ENCODE peak calls at places on chromosomes 1 and 21, in four cellular contexts. One of them, this sample, is unnamed.

GRCh38 chr1:41751804-41752513 is 166.8 kb downstream of the HIVEP3 start:
- DNase-seq in fibroblast of mammary gland: peak
- DNase-seq in H9: no peak
- DNase-seq in neural progenitor cell: no peak
- DNase-seq in this sample: no peak

GRCh38 chr1:228226956-228227791 is 19.3 kb downstream of the OBSCN start:
- DNase-seq in neural progenitor cell: no peak
- DNase-seq in H9: no peak
- DNase-seq in fibroblast of mammary gland: peak
- DNase-seq in this sample: peak

GRCh38 chr1:212828395-212828794 is 19.1 kb downstream of the SPATA45 start:
- DNase-seq in H9: no peak
- DNase-seq in neural progenitor cell: no peak
- DNase-seq in fibroblast of mammary gland: no peak
- DNase-seq in this sample: no peak

GRCh38 chr1:247487057-247487456 is 29.2 kb upstream of the OR2B11 start:
- DNase-seq in fibroblast of mammary gland: peak
- DNase-seq in neural progenitor cell: peak
- DNase-seq in H9: peak
- DNase-seq in this sample: peak

GRCh38 chr1:227038401-227038800 is 98.3 kb downstream of the COQ8A start:
- DNase-seq in neural progenitor cell: no peak
- DNase-seq in fibroblast of mammary gland: peak
- DNase-seq in H9: no peak
- DNase-seq in this sample: no peak

GRCh38 chr1:55053265-55053954 is 14.1 kb downstream of the PCSK9 start:
- DNase-seq in fibroblast of mammary gland: no peak
- DNase-seq in neural progenitor cell: no peak
- DNase-seq in H9: no peak
- DNase-seq in this sample: no peak

GRCh38 chr1:169892819-169893644 is 664 bp downstream of the SCYL3 start:
- DNase-seq in H9: no peak
- DNase-seq in fibroblast of mammary gland: no peak
- DNase-seq in neural progenitor cell: peak
- DNase-seq in this sample: no peak

GRCh38 chr1:12438349-12438924 is 179.6 kb downstream of the DHRS3 start:
- DNase-seq in H9: no peak
- DNase-seq in neural progenitor cell: no peak
- DNase-seq in fibroblast of mammary gland: no peak
- DNase-seq in this sample: no peak

GRCh38 chr1:233473549-233474204 is 140.2 kb upstream of the KCNK1 start:
- DNase-seq in fibroblast of mammary gland: no peak
- DNase-seq in H9: no peak
- DNase-seq in neural progenitor cell: no peak
- DNase-seq in this sample: no peak

GRCh38 chr1:233480198-233480597 is 133.7 kb upstream of the KCNK1 start:
- DNase-seq in H9: no peak
- DNase-seq in fibroblast of mammary gland: no peak
- DNase-seq in neural progenitor cell: no peak
- DNase-seq in this sample: no peak

GRCh38 chr1:233479026-233479890 is 134.6 kb upstream of the KCNK1 start:
- DNase-seq in fibroblast of mammary gland: no peak
- DNase-seq in neural progenitor cell: no peak
- DNase-seq in H9: no peak
- DNase-seq in this sample: no peak

GRCh38 chr1:233478611-233479010 is 135.3 kb upstream of the KCNK1 start:
- DNase-seq in neural progenitor cell: no peak
- DNase-seq in H9: no peak
- DNase-seq in fibroblast of mammary gland: no peak
- DNase-seq in this sample: no peak

GRCh38 chr1:233477359-233477758 is 136.5 kb upstream of the KCNK1 start:
- DNase-seq in fibroblast of mammary gland: peak
- DNase-seq in neural progenitor cell: no peak
- DNase-seq in H9: no peak
- DNase-seq in this sample: no peak
- TF ChIP-seq CTCF in fibroblast of mammary gland: no peak
- TF ChIP-seq CTCF in neural progenitor cell: no peak
- TF ChIP-seq CTCF in H9: no peak
- TF ChIP-seq CTCF in this sample: no peak

GRCh38 chr1:64663654-64664053 is 81.2 kb upstream of the RAVER2 start:
- DNase-seq in neural progenitor cell: peak
- DNase-seq in fibroblast of mammary gland: peak
- DNase-seq in H9: peak
- DNase-seq in this sample: no peak
- TF ChIP-seq CTCF in neural progenitor cell: peak
- TF ChIP-seq CTCF in fibroblast of mammary gland: peak
- TF ChIP-seq CTCF in H9: no peak
- TF ChIP-seq CTCF in this sample: no peak

GRCh38 chr1:32924881-32925344 is 23.7 kb upstream of the TMEM54 start:
- DNase-seq in neural progenitor cell: peak
- DNase-seq in H9: peak
- DNase-seq in fibroblast of mammary gland: no peak
- DNase-seq in this sample: peak
- TF ChIP-seq CTCF in neural progenitor cell: peak
- TF ChIP-seq CTCF in H9: peak
- TF ChIP-seq CTCF in fibroblast of mammary gland: no peak
- TF ChIP-seq CTCF in this sample: peak

GRCh38 chr1:205066221-205066818 is 17.9 kb downstream of the TMEM81 start:
- DNase-seq in fibroblast of mammary gland: no peak
- DNase-seq in neural progenitor cell: peak
- DNase-seq in H9: peak
- DNase-seq in this sample: no peak
- TF ChIP-seq CTCF in fibroblast of mammary gland: no peak
- TF ChIP-seq CTCF in neural progenitor cell: peak
- TF ChIP-seq CTCF in H9: peak
- TF ChIP-seq CTCF in this sample: no peak

GRCh38 chr21:19621837-19622496 is 1218.4 kb upstream of the TMPRSS15 start:
- DNase-seq in H9: no peak
- DNase-seq in neural progenitor cell: no peak
- DNase-seq in fibroblast of mammary gland: no peak
- DNase-seq in this sample: no peak
- TF ChIP-seq CTCF in H9: no peak
- TF ChIP-seq CTCF in neural progenitor cell: no peak
- TF ChIP-seq CTCF in fibroblast of mammary gland: no peak
- TF ChIP-seq CTCF in this sample: no peak

GRCh38 chr1:76865696-76866291 is 1.5 kb upstream of the ST6GALNAC5 start:
- DNase-seq in neural progenitor cell: no peak
- DNase-seq in H9: no peak
- DNase-seq in fibroblast of mammary gland: no peak
- DNase-seq in this sample: no peak

GRCh38 chr1:76866566-76866965 is 714 bp upstream of the ST6GALNAC5 start:
- DNase-seq in neural progenitor cell: no peak
- DNase-seq in fibroblast of mammary gland: no peak
- DNase-seq in H9: no peak
- DNase-seq in this sample: no peak

GRCh38 chr1:76868154-76868882 is 1.0 kb downstream of the ST6GALNAC5 start:
- DNase-seq in H9: peak
- DNase-seq in fibroblast of mammary gland: peak
- DNase-seq in neural progenitor cell: peak
- DNase-seq in this sample: peak

GRCh38 chr1:76868916-76869315 is 1.6 kb downstream of the ST6GALNAC5 start:
- DNase-seq in fibroblast of mammary gland: no peak
- DNase-seq in neural progenitor cell: peak
- DNase-seq in H9: peak
- DNase-seq in this sample: no peak

DNA sequence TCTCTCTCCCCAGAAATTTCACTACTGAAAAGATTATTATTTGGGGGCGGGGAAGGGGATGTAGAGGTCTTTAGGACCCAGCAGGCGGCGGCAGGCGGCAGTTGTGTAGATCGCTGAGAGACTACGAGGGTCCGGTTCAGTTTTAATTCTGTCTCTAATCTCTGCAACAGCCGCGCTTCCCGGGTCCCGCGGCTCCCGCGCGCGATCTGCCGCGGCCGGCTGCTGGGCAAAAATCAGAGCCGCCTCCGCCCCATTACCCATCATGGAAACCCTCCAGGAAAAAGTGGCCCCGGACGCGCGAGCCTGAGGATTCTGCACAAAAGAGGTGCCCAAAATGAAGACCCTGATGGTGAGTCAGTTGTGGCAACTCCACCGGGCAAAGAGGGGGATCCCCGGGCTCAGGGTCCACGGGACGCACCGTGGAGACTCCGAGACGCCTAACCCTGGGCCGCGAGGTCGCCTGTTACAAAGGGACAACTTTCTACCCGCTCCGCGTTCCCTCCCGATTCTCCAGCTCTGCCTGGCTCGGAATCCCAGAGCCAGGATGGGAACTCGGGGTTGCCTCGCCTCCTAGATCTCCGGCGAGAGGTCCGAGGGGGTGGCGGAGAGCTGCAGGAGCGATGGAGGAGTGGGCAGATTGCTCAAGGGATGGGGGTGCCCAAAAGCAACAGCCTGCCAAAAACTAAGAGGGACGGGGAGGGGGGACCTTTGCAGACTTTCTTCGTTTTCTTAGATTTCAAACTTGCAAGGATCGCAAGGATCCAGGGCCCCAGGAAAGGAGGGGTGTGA is at the start of gene ST6GALNAC5:
- DNase-seq in neural progenitor cell: peak
- DNase-seq in H9: peak
- DNase-seq in fibroblast of mammary gland: peak
- DNase-seq in this sample: no peak
- TF ChIP-seq CTCF in neural progenitor cell: peak
- TF ChIP-seq CTCF in H9: no peak
- TF ChIP-seq CTCF in fibroblast of mammary gland: no peak
- TF ChIP-seq CTCF in this sample: no peak

GRCh38 chr1:48758976-48759375 is 17.7 kb downstream of the BEND5 start:
- DNase-seq in H9: no peak
- DNase-seq in neural progenitor cell: no peak
- DNase-seq in fibroblast of mammary gland: no peak
- DNase-seq in this sample: no peak

GRCh38 chr1:48757363-48757762 is 19.3 kb downstream of the BEND5 start:
- DNase-seq in fibroblast of mammary gland: no peak
- DNase-seq in neural progenitor cell: no peak
- DNase-seq in H9: no peak
- DNase-seq in this sample: no peak

GRCh38 chr1:48761411-48761810 is 15.3 kb downstream of the BEND5 start:
- DNase-seq in fibroblast of mammary gland: peak
- DNase-seq in H9: no peak
- DNase-seq in neural progenitor cell: no peak
- DNase-seq in this sample: no peak

GRCh38 chr1:48761986-48762385 is 14.7 kb downstream of the BEND5 start:
- DNase-seq in H9: no peak
- DNase-seq in neural progenitor cell: no peak
- DNase-seq in fibroblast of mammary gland: peak
- DNase-seq in this sample: no peak

GRCh38 chr1:48760889-48761288 is 15.8 kb downstream of the BEND5 start:
- DNase-seq in fibroblast of mammary gland: peak
- DNase-seq in neural progenitor cell: no peak
- DNase-seq in H9: no peak
- DNase-seq in this sample: no peak
- TF ChIP-seq CTCF in fibroblast of mammary gland: no peak
- TF ChIP-seq CTCF in neural progenitor cell: no peak
- TF ChIP-seq CTCF in H9: no peak
- TF ChIP-seq CTCF in this sample: no peak

GRCh38 chr1:81781749-81782148 is 19.0 kb upstream of the ADGRL2 start:
- DNase-seq in neural progenitor cell: no peak
- DNase-seq in H9: no peak
- DNase-seq in fibroblast of mammary gland: no peak
- DNase-seq in this sample: no peak
- TF ChIP-seq CTCF in neural progenitor cell: peak
- TF ChIP-seq CTCF in H9: peak
- TF ChIP-seq CTCF in fibroblast of mammary gland: peak
- TF ChIP-seq CTCF in this sample: no peak

DNA sequence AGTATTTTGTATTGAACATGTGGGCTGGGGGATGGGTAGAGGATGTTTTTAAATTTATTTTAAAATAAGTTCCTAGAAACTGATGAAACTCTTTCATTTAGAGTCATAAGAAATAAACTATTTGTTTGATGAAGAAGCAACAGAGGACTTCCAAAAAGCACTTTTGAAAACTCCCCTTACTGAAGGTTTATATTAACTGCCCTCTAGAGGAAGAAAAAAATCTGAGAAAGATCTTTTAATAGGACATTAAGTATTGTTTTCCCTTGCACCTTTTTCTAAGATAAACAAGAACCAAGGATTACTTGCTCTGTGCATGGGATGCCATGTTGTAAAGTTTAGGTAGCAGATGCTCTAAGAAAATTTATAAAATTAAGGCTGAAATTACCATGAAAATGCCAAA is 14.1 kb downstream of the DISP1 start:
- DNase-seq in neural progenitor cell: no peak
- DNase-seq in fibroblast of mammary gland: peak
- DNase-seq in H9: no peak
- DNase-seq in this sample: no peak
- TF ChIP-seq CTCF in neural progenitor cell: no peak
- TF ChIP-seq CTCF in fibroblast of mammary gland: peak
- TF ChIP-seq CTCF in H9: no peak
- TF ChIP-seq CTCF in this sample: no peak

This sample was measured in mucosa of descending colon.